ENCODE peak calls at places on chromosomes 7 and 10, in eight cellular contexts. D is AG04450, Q is GM06990, L is hepatocyte, F is psoas muscle, U is HCT116, K is fibroblast of the aortic adventitia, I is activated B cell treated with CpG ODN at 0.5 μM for 24 hours. O is an unnamed sample.

GRCh38 chr10:7953447-7953846 is 101.0 kb upstream of the GATA3 start:
- DNase-seq in K (no peak), L (peak), Q (no peak), D (no peak), F (no peak), I (no peak), U (no peak), O (no peak)

GRCh38 chr7:18313970-18314369 is 181.6 kb upstream of the HDAC9 start:
- DNase-seq in D (no peak), I (no peak), Q (no peak), U (no peak), L (no peak), K (no peak), F (no peak), O (no peak)

GRCh38 chr10:63758080-63758479 is 236.9 kb downstream of the REEP3 start:
- DNase-seq in K (peak), I (no peak), F (no peak), U (no peak), D (no peak), Q (no peak), L (no peak), O (peak)

GRCh38 chr10:104123397-104123796 is 1.4 kb downstream of the SFR1 start:
- DNase-seq in I (no peak), D (no peak), L (no peak), U (no peak), K (peak), F (no peak), Q (no peak), O (peak)

GRCh38 chr7:30817060-30817770 is 46.0 kb downstream of the MINDY4 start:
- DNase-seq in D (no peak), F (no peak), L (no peak), I (no peak), Q (no peak), K (peak), U (no peak), O (peak)

GRCh38 chr10:117541405-117541908 is 1.1 kb upstream of the EMX2 start:
- DNase-seq in Q (no peak), U (no peak), L (no peak), D (no peak), I (no peak), F (peak), K (no peak), O (peak)

GRCh38 chr7:76514926-76515325 is 4.6 kb downstream of the UPK3B start:
- DNase-seq in D (no peak), I (no peak), U (no peak), L (no peak), K (no peak), Q (no peak), F (peak), O (no peak)

GRCh38 chr10:131846224-131847101 is 54.3 kb upstream of the PPP2R2D start:
- DNase-seq in U (no peak), Q (no peak), D (no peak), K (no peak), I (no peak), L (no peak), F (no peak), O (no peak)

GRCh38 chr7:128378637-128379036 is 17.1 kb upstream of the PRRT4 start:
- DNase-seq in U (no peak), F (no peak), L (no peak), Q (no peak), D (no peak), I (no peak), K (no peak), O (no peak)

GRCh38 chr7:31814187-31814586 is 127.2 kb downstream of the PPP1R17 start:
- DNase-seq in Q (no peak), I (no peak), D (no peak), L (no peak), F (no peak), U (no peak), K (peak), O (peak)

GRCh38 chr7:101239951-101240220 is 2.3 kb upstream of the CLDN15 start:
- DNase-seq in I (no peak), U (no peak), D (no peak), F (no peak), L (no peak), Q (no peak), K (no peak), O (no peak)

GRCh38 chr10:76038696-76039095 is 607.3 kb downstream of the LRMDA start:
- DNase-seq in L (no peak), Q (no peak), K (no peak), D (no peak), U (no peak), F (no peak), I (no peak), O (no peak)

GRCh38 chr10:76035728-76036409 is 604.4 kb downstream of the LRMDA start:
- DNase-seq in D (no peak), Q (no peak), I (no peak), U (no peak), K (no peak), L (no peak), F (no peak), O (no peak)

GRCh38 chr10:76037531-76037930 is 606.1 kb downstream of the LRMDA start:
- DNase-seq in U (no peak), D (no peak), F (no peak), L (no peak), Q (no peak), I (no peak), K (no peak), O (peak)

GRCh38 chr10:76036410-76036940 is 605.1 kb downstream of the LRMDA start:
- DNase-seq in Q (peak), D (peak), I (no peak), F (peak), U (peak), K (peak), L (peak), O (peak)

DNA sequence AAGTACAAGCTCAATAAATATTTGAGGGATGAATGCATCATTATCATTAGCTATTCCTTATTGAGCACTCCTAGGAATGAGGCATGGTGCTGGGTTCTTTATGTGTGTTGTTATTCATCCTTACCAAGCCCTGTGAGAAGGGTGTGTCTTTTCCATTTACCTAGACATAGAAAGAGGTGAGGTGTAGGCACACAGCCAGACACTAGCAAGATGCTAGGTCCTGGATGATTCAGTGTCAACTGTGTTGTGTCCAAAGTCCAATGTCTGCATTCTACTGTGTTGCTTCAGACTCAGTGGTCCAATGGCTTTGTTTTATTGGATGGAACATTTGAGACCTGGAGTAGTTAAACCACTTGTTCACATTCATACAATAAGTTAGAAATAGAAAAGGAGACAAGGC is 605.5 kb downstream of the LRMDA start:
- DNase-seq in F (no peak), U (no peak), D (no peak), Q (no peak), K (no peak), I (no peak), L (peak), O (no peak)
- TF ChIP-seq CTCF in F (no peak), U (no peak), D (no peak), Q (no peak), K (no peak), I (no peak), L (no peak), O (no peak)

GRCh38 chr7:107047902-107048782 is 3.6 kb downstream of the PRKAR2B start:
- DNase-seq in D (no peak), I (no peak), U (no peak), L (no peak), K (no peak), Q (no peak), F (no peak), O (no peak)
- TF ChIP-seq CTCF in D (no peak), I (no peak), U (peak), L (no peak), K (no peak), Q (peak), F (no peak), O (no peak)

GRCh38 chr7:151743481-151743983 is 133.4 kb downstream of the PRKAG2 start:
- DNase-seq in F (peak), L (no peak), D (no peak), U (no peak), K (no peak), I (no peak), Q (no peak), O (no peak)

GRCh38 chr7:151744051-151744580 is 132.8 kb downstream of the PRKAG2 start:
- DNase-seq in L (no peak), D (no peak), U (no peak), I (no peak), F (no peak), Q (no peak), K (no peak), O (no peak)

GRCh38 chr7:151744656-151745055 is 132.3 kb downstream of the PRKAG2 start:
- DNase-seq in F (no peak), U (no peak), L (no peak), Q (no peak), D (no peak), I (no peak), K (no peak), O (no peak)

GRCh38 chr7:151745706-151746105 is 131.2 kb downstream of the PRKAG2 start:
- DNase-seq in U (no peak), F (no peak), Q (no peak), K (no peak), L (no peak), I (no peak), D (no peak), O (no peak)

GRCh38 chr7:151745090-151745638 is 131.8 kb downstream of the PRKAG2 start:
- DNase-seq in D (no peak), K (peak), F (peak), I (no peak), U (peak), Q (no peak), L (peak), O (peak)
- TF ChIP-seq CTCF in D (peak), K (peak), F (peak), I (no peak), U (peak), Q (peak), L (peak), O (peak)

GRCh38 chr7:139453673-139454321 is 29.7 kb downstream of the KLRG2 start:
- DNase-seq in I (no peak), D (no peak), L (no peak), F (no peak), K (peak), Q (no peak), U (no peak), O (no peak)
- TF ChIP-seq CTCF in I (no peak), D (no peak), L (no peak), F (no peak), K (no peak), Q (no peak), U (no peak), O (no peak)

DNA sequence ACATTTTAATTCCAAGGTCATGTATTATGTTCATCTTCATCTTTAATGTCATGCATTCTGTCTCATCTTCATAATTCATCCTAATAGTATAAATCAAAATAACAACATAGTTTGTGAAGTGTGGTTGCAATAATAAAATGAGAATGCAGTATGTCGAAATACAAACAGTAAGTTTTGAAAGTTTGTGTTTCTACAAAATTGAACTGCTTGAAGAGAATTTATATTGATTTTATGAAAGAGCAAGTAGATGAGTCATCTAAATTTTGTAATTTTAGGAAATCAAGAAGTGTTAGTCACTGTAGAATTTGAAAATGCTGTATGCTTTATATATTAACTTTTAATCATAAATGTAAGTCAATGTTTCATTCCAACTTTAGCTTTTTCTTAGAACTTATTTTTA is 190.5 kb upstream of the PPP1R3A start:
- DNase-seq in F (no peak), U (no peak), D (no peak), I (no peak), Q (no peak), L (no peak), K (peak), O (no peak)
- TF ChIP-seq CTCF in F (no peak), U (no peak), D (no peak), I (no peak), Q (no peak), L (no peak), K (no peak), O (no peak)

DNA sequence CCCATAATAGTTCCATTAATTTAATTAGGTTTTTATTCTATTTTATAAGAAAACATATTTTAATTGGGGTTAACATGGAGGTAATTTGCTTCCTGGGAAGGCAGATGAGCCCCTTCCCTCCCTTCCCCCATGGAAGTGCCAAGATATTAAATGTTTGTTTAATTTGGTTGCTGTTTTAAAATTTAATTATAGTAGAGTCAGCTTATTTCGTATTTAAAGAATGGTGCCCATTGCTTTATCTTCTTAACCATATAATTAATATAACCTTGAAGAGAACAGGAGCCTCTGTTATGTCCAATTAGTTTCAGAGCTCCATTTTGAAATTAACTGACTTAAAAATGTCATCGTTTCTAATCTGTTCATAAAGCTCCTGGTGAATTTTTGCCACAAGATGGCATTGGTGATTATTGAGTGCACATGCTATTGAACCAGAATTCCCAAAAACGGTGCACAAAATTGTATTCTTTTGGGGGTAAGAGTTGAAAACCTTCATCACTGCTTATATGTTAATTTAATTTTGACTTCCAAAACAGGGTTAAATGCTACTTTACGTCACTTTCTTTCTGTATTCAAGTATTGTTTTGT is 26.0 kb downstream of the KLHDC10 start:
- DNase-seq in U (no peak), L (no peak), Q (no peak), D (no peak), F (no peak), I (no peak), K (peak), O (no peak)
- TF ChIP-seq CTCF in U (no peak), L (peak), Q (no peak), D (peak), F (peak), I (no peak), K (peak), O (no peak)

GRCh38 chr7:55343860-55344606 is 21.1 kb upstream of the LANCL2 start:
- DNase-seq in D (no peak), K (no peak), Q (no peak), L (no peak), I (no peak), F (no peak), U (no peak), O (no peak)
- TF ChIP-seq CTCF in D (no peak), K (no peak), Q (no peak), L (no peak), I (no peak), F (no peak), U (no peak), O (no peak)

GRCh38 chr7:94374231-94374630 is 20.5 kb upstream of the COL1A2 start:
- DNase-seq in I (no peak), F (peak), K (peak), D (peak), U (no peak), L (peak), Q (no peak), O (peak)
- TF ChIP-seq CTCF in I (no peak), F (no peak), K (no peak), D (peak), U (no peak), L (peak), Q (no peak), O (no peak)